ENCODE peak calls at places on chromosomes 4 and X, in seven cellular contexts. N, J, F, A, Y, P and K are unnamed samples. For H4K20me1, the result is how much of the 10 kb centered on the place peaks cover.

GRCh38 chr4:2941138-2942036 is 21.8 kb downstream of the NOP14 start:
- DNase-seq in N (no peak), J (no peak), F (no peak), A (no peak), Y (no peak), P (no peak), K (no peak)

GRCh38 chrX:120823554-120823953 is 52.1 kb downstream of the CT47B1 start:
- DNase-seq in N (no peak), J (no peak), F (no peak), A (no peak), Y (no peak), P (no peak), K (no peak)

GRCh38 chrX:55839480-55839879 is 121.9 kb downstream of the RRAGB start:
- DNase-seq in N (no peak), J (no peak), F (peak), A (no peak), Y (no peak), P (no peak), K (peak)

GRCh38 chr4:24163314-24163713 is 273.5 kb upstream of the PPARGC1A start:
- DNase-seq in N (no peak), J (no peak), F (no peak), A (no peak), Y (no peak), P (no peak), K (no peak)

GRCh38 chr4:156771171-156771837 is 200.3 kb downstream of the PDGFC start:
- DNase-seq in N (no peak), J (peak), F (no peak), A (peak), Y (no peak), P (peak), K (peak)

GRCh38 chr4:61555789-61556188 is 355.7 kb downstream of the ADGRL3 start:
- DNase-seq in N (no peak), J (peak), F (no peak), A (no peak), Y (no peak), P (peak), K (peak)

GRCh38 chrX:47380268-47380667 is 9.9 kb downstream of the ZNF157 start:
- DNase-seq in N (no peak), J (peak), F (no peak), A (no peak), Y (peak), P (no peak), K (no peak)

GRCh38 chr4:10082459-10083272 is 33.9 kb downstream of the WDR1 start:
- DNase-seq in N (no peak), J (no peak), F (no peak), A (no peak), Y (no peak), P (no peak), K (no peak)

GRCh38 chr4:140249351-140249750 is 95.4 kb upstream of the MAML3 start:
- DNase-seq in N (no peak), J (no peak), F (no peak), A (no peak), Y (no peak), P (peak), K (no peak)

GRCh38 chrX:39972340-39972739 is 125.4 kb downstream of the BCOR start:
- DNase-seq in N (no peak), J (no peak), F (no peak), A (no peak), Y (no peak), P (no peak), K (no peak)

GRCh38 chr4:71807469-71807868 is 23.6 kb upstream of the GC start:
- DNase-seq in N (no peak), J (no peak), F (no peak), A (no peak), Y (no peak), P (no peak), K (no peak)

GRCh38 chr4:85591361-85592098 is 116.6 kb downstream of the ARHGAP24 start:
- DNase-seq in N (no peak), J (no peak), F (no peak), A (no peak), Y (no peak), P (no peak), K (no peak)

GRCh38 chr4:41939016-41939623 is 3.9 kb downstream of the TMEM33 start:
- DNase-seq in N (no peak), J (peak), F (no peak), A (no peak), Y (no peak), P (no peak), K (peak)

GRCh38 chrX:107567370-107567769 is 60.9 kb upstream of the PRPS1 start:
- DNase-seq in N (peak), J (no peak), F (no peak), A (no peak), Y (no peak), P (no peak), K (no peak)

GRCh38 chrX:68249401-68249831 is 183.9 kb downstream of the OPHN1 start:
- DNase-seq in N (no peak), J (no peak), F (no peak), A (no peak), Y (no peak), P (no peak), K (no peak)

GRCh38 chr4:56505269-56506109 is at the start of gene ARL9:
- DNase-seq in N (no peak), J (no peak), F (peak), A (no peak), Y (no peak), P (peak), K (peak)

GRCh38 chr4:36772154-36772516 is 472.4 kb upstream of the NWD2 start:
- DNase-seq in N (no peak), J (no peak), F (no peak), A (no peak), Y (no peak), P (no peak), K (no peak)

GRCh38 chr4:184475096-184475461 is 729 bp upstream of the IRF2 start:
- DNase-seq in N (peak), J (no peak), F (no peak), A (no peak), Y (no peak), P (peak), K (peak)

GRCh38 chr4:38322709-38323108 is 341.3 kb upstream of the KLF3 start:
- DNase-seq in N (peak), J (no peak), F (no peak), A (no peak), Y (no peak), P (no peak), K (no peak)

GRCh38 chr4:176226736-176227135 is 31.4 kb upstream of the SPATA4 start:
- DNase-seq in N (no peak), J (no peak), F (no peak), A (no peak), Y (no peak), P (no peak), K (no peak)

GRCh38 chrX:111444881-111445280 is 32.9 kb upstream of the DCX start:
- DNase-seq in N (no peak), J (no peak), F (no peak), A (no peak), Y (no peak), P (no peak), K (peak)

GRCh38 chrX:135324463-135324862 is 15.2 kb downstream of the ETDC start:
- DNase-seq in N (no peak), J (peak), F (no peak), A (no peak), Y (no peak), P (no peak), K (no peak)

GRCh38 chrX:79082886-79083285 is 61.6 kb upstream of the GPR174 start:
- DNase-seq in N (no peak), J (no peak), F (no peak), A (no peak), Y (no peak), P (no peak), K (no peak)

GRCh38 chr4:53775381-53775780 is 184.1 kb upstream of the LNX1 start:
- DNase-seq in N (no peak), J (no peak), F (no peak), A (no peak), Y (no peak), P (no peak), K (no peak)

GRCh38 chrX:18607966-18608365 is 63.9 kb downstream of the RS1 start:
- DNase-seq in N (no peak), J (no peak), F (no peak), A (no peak), Y (no peak), P (no peak), K (no peak)
- H4K20me1 ChIP-seq in N (under half), J (under half), F (under half), A (under half), Y (under half), P (under half), K (under half)

GRCh38 chr4:172996571-172997216 is 171.9 kb upstream of the GALNT7 start:
- DNase-seq in N (no peak), J (no peak), F (no peak), A (no peak), Y (no peak), P (peak), K (no peak)

GRCh38 chr4:173001571-173001970 is 167.0 kb upstream of the GALNT7 start:
- DNase-seq in N (no peak), J (no peak), F (no peak), A (no peak), Y (no peak), P (no peak), K (no peak)

GRCh38 chr4:172997217-172997609 is 171.4 kb upstream of the GALNT7 start:
- DNase-seq in N (no peak), J (no peak), F (no peak), A (no peak), Y (no peak), P (no peak), K (no peak)

GRCh38 chr4:172997851-172998250 is 170.8 kb upstream of the GALNT7 start:
- DNase-seq in N (no peak), J (no peak), F (no peak), A (no peak), Y (no peak), P (no peak), K (no peak)

DNA sequence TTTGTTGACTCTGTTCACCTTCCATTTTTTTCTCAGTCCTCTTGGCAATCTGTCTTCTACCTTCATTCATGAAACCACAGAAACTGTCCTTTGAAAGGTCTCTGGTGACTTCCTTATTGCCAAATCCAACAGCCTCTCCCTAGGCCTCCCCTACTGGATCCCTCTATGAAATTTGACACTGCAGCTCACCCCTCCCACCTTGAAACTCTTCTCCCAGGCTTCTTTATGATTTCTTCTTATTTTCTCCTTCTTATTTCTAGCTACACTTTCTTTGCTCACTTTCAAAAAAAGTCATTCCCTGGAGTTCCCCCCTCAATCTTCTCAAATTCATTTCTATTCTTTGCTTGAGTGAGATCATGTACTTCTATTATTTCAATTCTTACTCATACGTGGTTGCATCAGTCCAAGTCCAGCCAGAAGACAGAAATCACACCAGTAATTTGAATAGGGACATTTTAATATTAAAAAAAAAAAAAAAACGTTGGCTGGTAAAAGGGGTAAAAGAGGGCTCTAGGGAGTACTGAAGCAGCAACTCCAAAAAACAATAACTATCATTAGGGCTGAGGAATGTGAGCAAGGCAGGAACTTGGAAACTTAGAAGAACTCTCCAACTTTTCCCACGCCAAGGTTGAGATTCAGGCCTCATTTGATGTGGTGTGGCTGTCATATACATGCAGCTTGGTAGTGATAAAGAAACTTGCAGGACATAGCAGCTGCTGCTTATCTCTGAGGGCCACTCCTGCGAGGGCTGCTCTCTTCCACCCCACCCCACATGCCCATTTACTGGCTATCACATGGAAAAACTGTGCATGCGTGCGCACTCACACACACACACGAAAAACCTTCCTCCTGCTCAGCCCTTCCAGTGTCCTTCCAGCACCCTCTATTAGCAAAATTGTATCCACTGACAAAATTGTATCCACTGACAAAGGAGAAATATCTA is 169.8 kb upstream of the GALNT7 start:
- DNase-seq in N (peak), J (no peak), F (no peak), A (no peak), Y (no peak), P (peak), K (peak)
- TF ChIP-seq POLR2AphosphoS5 in N (peak), J (no peak), F (no peak), A (no peak), Y (no peak), P (no peak), K (no peak)

DNA sequence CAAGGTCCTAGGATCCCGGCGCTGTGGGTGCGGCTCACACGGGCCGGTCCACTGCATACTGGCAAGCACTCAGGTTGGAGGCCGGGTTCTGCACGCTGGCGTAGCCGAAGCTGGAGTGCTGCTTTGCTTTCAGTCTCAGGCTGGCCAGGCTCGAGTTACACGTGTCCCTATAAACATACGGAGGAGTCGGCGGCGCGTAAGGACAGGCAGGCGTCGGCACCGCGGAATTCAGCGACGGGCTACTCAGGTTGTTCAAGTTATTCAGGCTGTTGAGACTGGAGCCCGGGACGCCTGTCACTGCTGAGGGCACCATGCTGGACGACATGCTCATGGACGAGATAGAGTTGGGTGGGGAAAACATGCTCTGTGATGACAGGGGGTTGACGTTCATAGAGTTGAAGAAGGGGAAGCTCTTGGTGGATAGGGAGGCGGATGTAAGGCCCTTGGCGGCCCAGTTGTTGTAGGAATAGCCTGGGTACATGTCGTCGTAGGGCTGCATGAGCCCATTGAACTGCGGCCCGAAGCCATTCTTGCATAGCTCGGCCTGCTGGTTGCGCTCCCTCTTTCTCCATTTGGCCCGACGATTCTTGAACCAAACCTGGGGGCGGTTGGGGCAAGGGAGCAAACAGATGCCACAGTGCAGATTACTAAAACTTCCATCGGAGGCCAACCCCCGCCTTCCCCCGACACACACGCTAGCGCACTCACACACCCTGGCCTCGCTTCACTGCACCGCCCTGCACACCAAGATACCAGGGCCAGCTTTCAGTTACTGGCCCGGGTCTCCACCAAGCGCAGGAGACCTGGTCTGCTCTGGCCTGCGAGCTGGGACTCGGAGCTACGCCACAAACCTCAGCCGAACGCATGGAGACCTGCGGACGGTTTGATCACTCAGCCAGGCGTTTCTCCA is 4.5 kb downstream of the PITX2 start:
- DNase-seq in N (no peak), J (no peak), F (peak), A (no peak), Y (no peak), P (no peak), K (peak)
- TF ChIP-seq EZH2 in N (no peak), J (no peak), F (peak), A (no peak), Y (no peak), P (peak), K (peak)

GRCh38 chr4:102730968-102731533 is 29.7 kb downstream of the MANBA start:
- DNase-seq in N (no peak), J (peak), F (no peak), A (no peak), Y (no peak), P (no peak), K (peak)

GRCh38 chr4:102725229-102725628 is 35.5 kb downstream of the MANBA start:
- DNase-seq in N (no peak), J (no peak), F (no peak), A (no peak), Y (no peak), P (no peak), K (no peak)

GRCh38 chr4:102723511-102723910 is 37.3 kb downstream of the MANBA start:
- DNase-seq in N (no peak), J (no peak), F (no peak), A (no peak), Y (no peak), P (no peak), K (no peak)

GRCh38 chr4:102722740-102723139 is 38.0 kb downstream of the MANBA start:
- DNase-seq in N (no peak), J (no peak), F (no peak), A (no peak), Y (no peak), P (no peak), K (no peak)

GRCh38 chr4:102726068-102726467 is 34.7 kb downstream of the MANBA start:
- DNase-seq in N (no peak), J (no peak), F (no peak), A (no peak), Y (no peak), P (no peak), K (no peak)
- H4K20me1 ChIP-seq in N (under half), J (under half), F (under half), A (under half), Y (under half), P (under half), K (under half)

GRCh38 chrX:24026403-24026801 is 584 bp downstream of the KLHL15 start:
- DNase-seq in N (no peak), J (no peak), F (no peak), A (no peak), Y (no peak), P (peak), K (peak)

GRCh38 chrX:24025741-24026402 is 1.1 kb downstream of the KLHL15 start:
- DNase-seq in N (no peak), J (no peak), F (peak), A (peak), Y (no peak), P (peak), K (peak)

GRCh38 chrX:24023538-24023937 is 3.4 kb downstream of the KLHL15 start:
- DNase-seq in N (no peak), J (no peak), F (no peak), A (no peak), Y (no peak), P (no peak), K (no peak)

GRCh38 chrX:24023972-24024664 is 2.9 kb downstream of the KLHL15 start:
- DNase-seq in N (no peak), J (no peak), F (no peak), A (no peak), Y (no peak), P (peak), K (no peak)

DNA sequence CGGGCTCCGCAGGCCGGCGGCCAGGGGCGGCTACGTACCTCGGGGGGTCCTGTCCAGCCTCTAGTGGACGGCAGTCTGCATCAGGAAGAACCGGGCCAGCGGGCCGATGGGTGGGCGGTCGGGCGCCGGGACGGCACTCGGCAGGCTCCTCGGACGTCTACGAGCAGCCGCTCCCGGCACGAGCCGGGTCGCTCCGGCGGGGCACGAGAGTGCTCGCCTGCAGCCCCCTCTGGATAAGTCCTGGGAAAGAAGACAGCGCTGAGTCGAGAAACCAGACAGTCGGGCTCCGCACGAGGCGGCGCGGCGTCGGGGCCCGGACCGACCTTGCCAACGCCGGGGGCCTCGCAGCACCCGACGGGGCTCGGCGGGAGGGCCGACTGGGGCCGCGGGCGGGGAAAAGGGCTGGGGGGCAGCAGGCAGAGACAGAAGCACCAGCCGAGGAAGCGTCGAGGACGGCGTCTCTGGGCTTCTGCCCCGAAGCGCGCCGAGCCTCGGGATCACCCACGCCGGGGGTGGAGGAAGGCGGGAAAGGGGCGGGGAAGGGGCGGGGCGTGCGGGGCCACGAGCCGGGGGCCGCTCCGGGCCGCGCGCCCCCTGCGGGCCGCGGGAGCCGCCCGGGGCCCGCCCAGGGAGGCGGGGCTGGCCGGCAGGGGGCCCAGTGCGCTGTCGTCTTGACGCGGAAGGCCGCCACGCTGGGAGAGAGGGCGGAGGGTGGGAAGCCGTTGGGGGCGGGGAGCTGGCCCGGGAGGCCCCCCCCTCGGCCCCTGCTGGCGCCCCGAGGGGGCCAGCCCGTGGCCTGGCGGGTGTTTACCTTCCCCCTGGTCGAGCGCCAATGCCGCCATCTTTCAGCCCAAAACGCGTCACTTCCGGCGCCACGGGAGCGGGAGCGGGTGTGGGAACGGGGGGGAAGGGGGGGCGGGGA is 1.9 kb downstream of the KLHL15 start:
- DNase-seq in N (peak), J (peak), F (peak), A (peak), Y (peak), P (peak), K (peak)
- TF ChIP-seq POLR2AphosphoS5 in N (peak), J (peak), F (peak), A (peak), Y (peak), P (peak), K (peak)

GRCh38 chrX:16711219-16712115 is 1.0 kb downstream of the CTPS2 start:
- DNase-seq in N (peak), J (peak), F (peak), A (no peak), Y (no peak), P (peak), K (peak)
- TF ChIP-seq EZH2 in N (no peak), J (no peak), F (no peak), A (no peak), Y (no peak), P (no peak), K (no peak)